ENCODE peak calls at places on chromosomes 6 and 20, in five cellular contexts. W, I, F, B and C are unnamed samples.

GRCh38 chr20:46583411-46584214 is 33.2 kb upstream of the OCSTAMP start:
- DNase-seq in B (no peak), W (no peak), I (no peak), F (no peak), C (no peak)

GRCh38 chr6:113655761-113656160 is 201.4 kb upstream of the MARCKS start:
- DNase-seq in I (no peak), W (no peak), F (no peak), B (no peak), C (no peak)

GRCh38 chr6:8043221-8043620 is 21.0 kb downstream of the BLOC1S5 start:
- DNase-seq in F (no peak), B (no peak), I (no peak), W (no peak), C (no peak)

GRCh38 chr6:108133594-108134179 is 32.1 kb upstream of the NR2E1 start:
- DNase-seq in W (peak; percentile 74), I (peak; percentile 42), F (no peak), B (no peak), C (peak; percentile 37)

GRCh38 chr6:28751963-28752350 is 171.8 kb downstream of the TRIM27 start:
- DNase-seq in B (no peak), W (no peak), I (no peak), F (no peak), C (no peak)

GRCh38 chr6:82419088-82419720 is 55.6 kb downstream of the TPBG start:
- DNase-seq in W (no peak), I (no peak), F (no peak), B (peak; percentile 6), C (no peak)

GRCh38 chr6:101296184-101296583 is 97.3 kb upstream of the GRIK2 start:
- DNase-seq in F (no peak), W (no peak), B (no peak), I (no peak), C (no peak)

GRCh38 chr6:7675353-7675945 is 50.5 kb upstream of the BMP6 start:
- DNase-seq in W (no peak), F (no peak), B (no peak), I (no peak), C (no peak)

GRCh38 chr6:170225852-170226417 is 64.9 kb downstream of the DLL1 start:
- DNase-seq in F (no peak), W (no peak), B (no peak), I (no peak), C (no peak)

GRCh38 chr20:20603339-20603990 is 109.0 kb downstream of the RALGAPA2 start:
- DNase-seq in B (peak; percentile 77), I (peak; percentile 7), W (peak; percentile 22), F (no peak), C (no peak)

GRCh38 chr6:101417899-101418298 is 24.4 kb downstream of the GRIK2 start:
- DNase-seq in B (no peak), I (no peak), F (no peak), W (peak; percentile 89), C (no peak)

GRCh38 chr6:71721642-71722041 is 164.7 kb upstream of the RIMS1 start:
- DNase-seq in F (no peak), W (no peak), I (no peak), B (no peak), C (no peak)

GRCh38 chr6:138197570-138197969 is 20.7 kb downstream of the PBOV1 start:
- DNase-seq in W (no peak), F (no peak), B (no peak), I (no peak), C (no peak)

GRCh38 chr6:139510040-139510815 is 135.8 kb upstream of the CITED2 start:
- DNase-seq in W (no peak), I (no peak), B (no peak), F (no peak), C (no peak)